ENCODE peak calls at places on chromosomes 7 and 10, in nine cellular contexts. M is transverse colon, N is GM12878, I is H1, Q is esophagus muscularis mucosa, A is stomach, Z is suprapubic skin, P is sigmoid colon, K is GM12891. T is an unnamed sample.

GRCh38 chr7:116653646-116654045 is 18.4 kb upstream of the MET start:
- DNase-seq in Q (no peak), A (no peak), M (no peak), I (no peak), P (no peak), N (no peak), Z (no peak), K (no peak), T (no peak)

GRCh38 chr10:21364196-21365114 is 161.0 kb downstream of the SKIDA1 start:
- DNase-seq in I (peak; percentile 84), K (no peak), P (no peak), M (peak; percentile 12), N (no peak), Q (no peak), Z (no peak), A (no peak), T (no peak)

GRCh38 chr7:28516390-28517145 is 104.2 kb downstream of the CREB5 start:
- DNase-seq in K (no peak), Q (no peak), P (no peak), A (no peak), I (peak; percentile 33), Z (no peak), M (no peak), N (no peak), T (no peak)

GRCh38 chr7:78695826-78696225 is 757.6 kb downstream of the MAGI2 start:
- DNase-seq in A (no peak), M (no peak), N (no peak), I (no peak), K (no peak), Z (no peak), Q (no peak), P (no peak), T (no peak)

GRCh38 chr7:61576-62360 is 130.6 kb upstream of the FAM20C start:
- DNase-seq in I (no peak), A (no peak), Z (peak; percentile 48), K (no peak), Q (no peak), P (peak; percentile 42), M (peak; percentile 3), N (no peak), T (no peak)

GRCh38 chr7:42174391-42174848 is 62.6 kb downstream of the GLI3 start:
- DNase-seq in P (peak; percentile 71), N (no peak), A (no peak), Q (no peak), M (no peak), I (no peak), Z (no peak), K (no peak), T (no peak)

GRCh38 chr7:85947767-85948166 is 695.9 kb upstream of the GRM3 start:
- DNase-seq in M (no peak), Z (no peak), Q (no peak), I (no peak), A (no peak), P (no peak), K (no peak), N (no peak), T (no peak)

GRCh38 chr7:126702242-126703016 is 550.3 kb downstream of the GRM8 start:
- DNase-seq in A (no peak), N (peak; percentile 84), Z (no peak), I (no peak), Q (no peak), P (no peak), K (no peak), M (no peak), T (no peak)

GRCh38 chr10:24872049-24872789 is 80.2 kb downstream of the PRTFDC1 start:
- DNase-seq in Z (no peak), N (no peak), M (no peak), Q (no peak), A (no peak), K (no peak), P (no peak), I (no peak), T (no peak)

GRCh38 chr7:23214938-23215337 is 31.6 kb upstream of the GPNMB start:
- DNase-seq in M (no peak), N (no peak), I (no peak), Q (no peak), Z (no peak), K (no peak), P (no peak), A (no peak), T (no peak)

GRCh38 chr10:127525686-127526085 is 23.4 kb upstream of the NPS start:
- DNase-seq in Z (no peak), N (no peak), A (no peak), P (no peak), K (no peak), M (no peak), I (no peak), Q (no peak), T (no peak)

GRCh38 chr10:114477285-114477684 is 73.0 kb upstream of the AFAP1L2 start:
- DNase-seq in K (no peak), Z (no peak), M (no peak), I (no peak), A (no peak), N (no peak), P (peak; percentile 91), Q (no peak), T (no peak)

GRCh38 chr10:20276127-20276979 is 460.1 kb downstream of the PLXDC2 start:
- DNase-seq in Z (no peak), M (no peak), A (no peak), P (no peak), Q (no peak), N (no peak), I (no peak), K (no peak), T (no peak)

GRCh38 chr7:85512802-85513201 is 325.9 kb upstream of the SEMA3D start:
- DNase-seq in Z (no peak), N (no peak), M (no peak), I (no peak), P (no peak), A (no peak), Q (no peak), K (no peak), T (no peak)

GRCh38 chr10:102422586-102423129 is 2.0 kb downstream of the FBXL15 start:
- DNase-seq in Z (peak; percentile 83), A (peak; percentile 87), N (no peak), I (peak; percentile 67), M (peak; percentile 90), Q (peak; percentile 94), P (peak; percentile 91), K (peak; percentile 65), T (peak; percentile 72)

GRCh38 chr7:51121945-51122425 is 194.6 kb downstream of the COBL start:
- DNase-seq in A (no peak), Q (peak; percentile 62), M (no peak), I (no peak), N (no peak), Z (no peak), K (no peak), P (no peak), T (no peak)

GRCh38 chr10:110859947-110860376 is 11.8 kb upstream of the PDCD4 start:
- DNase-seq in N (no peak), A (no peak), M (no peak), I (no peak), P (peak; percentile 67), Z (no peak), K (no peak), Q (no peak), T (no peak)

GRCh38 chr7:5296627-5297226 is 14.0 kb downstream of the SLC29A4 start:
- DNase-seq in I (peak; percentile 72), M (no peak), A (no peak), Z (no peak), P (no peak), K (peak; percentile 76), N (peak; percentile 1), Q (no peak), T (peak; percentile 52)

GRCh38 chr10:132264966-132265877 is 42.5 kb downstream of the STK32C start:
- DNase-seq in N (no peak), K (no peak), I (no peak), M (no peak), Q (no peak), P (no peak), Z (no peak), A (no peak), T (no peak)

GRCh38 chr7:73557397-73558257 is at the start of gene BCL7B:
- DNase-seq in I (peak; percentile 38), N (no peak), Q (peak; percentile 92), M (peak; percentile 80), K (peak; percentile 94), A (peak; percentile 78), Z (peak; percentile 85), P (peak; percentile 85), T (peak; percentile 97)

GRCh38 chr10:69101451-69102095 is 13.7 kb downstream of the SRGN start:
- DNase-seq in Q (no peak), P (no peak), K (no peak), N (no peak), Z (no peak), A (no peak), M (no peak), I (no peak), T (no peak)
- TF ChIP-seq POLR2AphosphoS5 in Q (no peak), P (no peak), K (no peak), N (no peak), Z (no peak), A (no peak), M (no peak), I (no peak), T (no peak)

GRCh38 chr7:149874644-149875028 is 867 bp downstream of the ATP6V0E2 start:
- DNase-seq in Q (no peak), Z (no peak), K (no peak), M (no peak), I (no peak), P (no peak), A (peak; percentile 69), N (no peak), T (no peak)
- TF ChIP-seq POLR2A in Q (no peak), Z (no peak), K (no peak), M (no peak), I (no peak), P (no peak), A (no peak), N (no peak), T (no peak)

GRCh38 chr7:27237735-27238334 is 4.8 kb upstream of the EVX1 start:
- DNase-seq in A (no peak), M (no peak), K (no peak), N (no peak), Z (no peak), P (no peak), Q (no peak), I (no peak), T (no peak)
- TF ChIP-seq POLR2AphosphoS5 in A (no peak), M (no peak), K (no peak), N (no peak), Z (no peak), P (no peak), Q (no peak), I (no peak), T (no peak)

DNA sequence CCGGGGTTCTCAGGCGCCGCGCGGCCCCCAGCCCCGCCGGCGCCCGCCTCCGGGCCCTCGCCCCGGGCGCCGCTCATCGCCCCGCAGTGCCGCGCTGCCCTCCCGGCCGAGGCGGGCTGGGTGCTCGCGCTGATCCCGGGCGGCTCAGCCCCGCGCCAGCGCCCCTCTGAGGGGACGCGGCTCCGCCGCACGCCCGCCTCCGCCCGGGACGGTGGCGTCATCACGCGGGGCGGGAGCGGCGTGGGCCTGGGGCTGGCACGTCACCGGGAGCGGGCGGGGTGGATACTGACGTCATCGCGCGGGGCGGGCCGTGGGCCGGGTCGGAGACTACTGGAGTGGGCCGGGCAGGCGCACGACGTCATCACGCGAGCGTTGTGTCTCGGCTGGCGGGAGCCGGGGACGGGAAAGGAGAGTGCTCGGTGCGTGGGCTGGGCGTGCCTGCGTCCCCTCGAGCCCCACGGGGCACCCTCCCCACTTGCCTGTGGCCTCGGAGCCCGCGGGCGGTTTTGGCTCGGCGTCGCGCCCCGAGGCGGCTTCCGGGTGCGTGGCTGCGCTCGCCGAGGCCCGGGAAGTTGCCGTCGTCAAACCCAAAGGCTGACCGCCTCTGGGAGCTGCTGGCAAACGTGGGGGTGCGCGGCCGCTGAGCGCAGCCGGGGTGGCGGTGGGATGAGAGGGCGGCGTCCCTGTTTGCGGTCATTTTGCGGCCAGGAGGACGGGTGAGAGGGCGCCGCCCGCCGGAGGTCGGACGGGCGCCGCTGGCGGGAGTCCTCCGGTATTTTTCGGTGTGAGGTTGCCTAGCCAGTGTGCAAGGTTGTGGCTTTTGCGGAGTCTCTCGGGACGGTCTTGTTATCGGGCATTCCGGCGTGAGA is at the start of gene ESYT2:
- DNase-seq in M (peak; percentile 98), Q (peak; percentile 99), K (peak; percentile 90), Z (peak; percentile 98), A (peak; percentile 98), I (no peak), P (peak; percentile 99), N (peak; percentile 82), T (peak; percentile 88)
- TF ChIP-seq POLR2A in M (peak; percentile 98), Q (peak; percentile 95), K (peak; percentile 73), Z (peak; percentile 96), A (peak; percentile 94), I (peak; percentile 59), P (peak; percentile 95), N (peak; percentile 93), T (peak; percentile 93)